ENCODE peak calls at places on chromosomes 5 and 9, in four cellular contexts. Y, N, S and C are unnamed samples.

GRCh38 chr5:180618487-180618829 is 27.2 kb upstream of the SCGB3A1 start:
- DNase-seq in Y (no peak), N (no peak), S (no peak), C (peak; percentile 32)

GRCh38 chr5:132787076-132787475 is 10.0 kb upstream of the SEPTIN8 start:
- DNase-seq in Y (no peak), N (no peak), S (no peak), C (no peak)

GRCh38 chr5:66633754-66634153 is 37.6 kb downstream of the MAST4 start:
- DNase-seq in Y (peak; percentile 25), N (no peak), S (no peak), C (peak; percentile 19)

GRCh38 chr9:122318284-122318683 is 52.5 kb upstream of the PTGS1 start:
- DNase-seq in Y (no peak), N (no peak), S (no peak), C (no peak)

GRCh38 chr5:161431963-161432362 is 114.6 kb downstream of the GABRB2 start:
- DNase-seq in Y (no peak), N (no peak), S (no peak), C (no peak)

GRCh38 chr5:57412010-57412409 is 70.6 kb downstream of the ACTBL2 start:
- DNase-seq in Y (no peak), N (no peak), S (no peak), C (no peak)

GRCh38 chr9:76585487-76586459 is 126.8 kb downstream of the GCNT1 start:
- DNase-seq in Y (no peak), N (no peak), S (no peak), C (no peak)

GRCh38 chr9:21317956-21318923 is 13.1 kb upstream of the IFNA5 start:
- DNase-seq in Y (peak; percentile 24), N (no peak), S (no peak), C (peak; percentile 46)

GRCh38 chr5:41921874-41922273 is 3.2 kb upstream of the FBXO4 start:
- DNase-seq in Y (no peak), N (no peak), S (no peak), C (no peak)

GRCh38 chr5:72288923-72289322 is 31.1 kb downstream of the MRPS27 start:
- DNase-seq in Y (no peak), N (no peak), S (no peak), C (no peak)

GRCh38 chr5:78696637-78697036 is 48.1 kb upstream of the LHFPL2 start:
- DNase-seq in Y (no peak), N (no peak), S (no peak), C (no peak)

GRCh38 chr9:127154390-127155191 is 32.2 kb upstream of the ANGPTL2 start:
- DNase-seq in Y (no peak), N (no peak), S (peak; percentile 70), C (no peak)

GRCh38 chr9:90611568-90611967 is 31.1 kb downstream of the DIRAS2 start:
- DNase-seq in Y (no peak), N (no peak), S (no peak), C (no peak)

GRCh38 chr5:88671808-88672499 is 211.0 kb downstream of the MEF2C start:
- DNase-seq in Y (no peak), N (no peak), S (no peak), C (no peak)

GRCh38 chr5:181184845-181185216 is 20.2 kb downstream of the TRIM7 start:
- DNase-seq in Y (no peak), N (no peak), S (no peak), C (no peak)

GRCh38 chr9:72539824-72540347 is 18.5 kb downstream of the TMC1 start:
- DNase-seq in Y (no peak), N (peak; percentile 17), S (no peak), C (no peak)

GRCh38 chr9:78296208-78296892 is 575 bp upstream of the PSAT1 start:
- DNase-seq in Y (peak; percentile 62), N (no peak), S (no peak), C (peak; percentile 56)

GRCh38 chr9:115107701-115108100 is 10.3 kb downstream of the TNC start:
- DNase-seq in Y (no peak), N (no peak), S (no peak), C (no peak)

GRCh38 chr5:61586096-61587084 is 254.3 kb downstream of the ZSWIM6 start:
- DNase-seq in Y (no peak), N (no peak), S (no peak), C (no peak)

GRCh38 chr5:140734354-140734753 is 34.1 kb downstream of the ZMAT2 start:
- DNase-seq in Y (peak; percentile 43), N (peak; percentile 59), S (no peak), C (peak; percentile 20)

GRCh38 chr9:82363236-82363635 is 374.7 kb downstream of the SPATA31D1 start:
- DNase-seq in Y (no peak), N (no peak), S (no peak), C (no peak)

GRCh38 chr5:116754556-116754955 is 179.9 kb upstream of the SEMA6A start:
- DNase-seq in Y (no peak), N (no peak), S (no peak), C (no peak)

GRCh38 chr9:98795295-98795955 is 930 bp downstream of the ANKS6 start:
- DNase-seq in Y (no peak), N (no peak), S (no peak), C (no peak)

GRCh38 chr9:89926691-89927220 is 321.9 kb downstream of the GADD45G start:
- DNase-seq in Y (no peak), N (no peak), S (no peak), C (no peak)

GRCh38 chr5:135033866-135034185 is 202 bp downstream of the PITX1 start:
- DNase-seq in Y (no peak), N (no peak), S (no peak), C (no peak)

GRCh38 chr5:135131801-135132675 is 98.0 kb upstream of the PITX1 start:
- DNase-seq in Y (no peak), N (no peak), S (no peak), C (no peak)

GRCh38 chr9:91364702-91365101 is 3.0 kb upstream of the AUH start:
- DNase-seq in Y (no peak), N (no peak), S (no peak), C (no peak)

GRCh38 chr5:154999865-155000264 is 13.7 kb upstream of the KIF4B start:
- DNase-seq in Y (no peak), N (no peak), S (no peak), C (no peak)

GRCh38 chr5:151496041-151496484 is 48.7 kb downstream of the SLC36A1 start:
- DNase-seq in Y (no peak), N (no peak), S (no peak), C (no peak)

GRCh38 chr5:157559301-157559700 is 16.3 kb downstream of the ADAM19 start:
- DNase-seq in Y (no peak), N (no peak), S (no peak), C (no peak)

GRCh38 chr9:116901260-116901659 is 214.2 kb downstream of the TRIM32 start:
- DNase-seq in Y (no peak), N (no peak), S (no peak), C (no peak)

GRCh38 chr5:69492391-69493234 is at the start of gene OCLN:
- DNase-seq in Y (peak; percentile 78), N (peak; percentile 17), S (no peak), C (peak; percentile 86)

GRCh38 chr9:97615439-97616072 is 17.6 kb downstream of the TSTD2 start:
- DNase-seq in Y (peak; percentile 39), N (peak; percentile 60), S (no peak), C (peak; percentile 66)

GRCh38 chr9:79572032-79572890 is 496 bp downstream of the TLE4 start:
- DNase-seq in Y (no peak), N (peak; percentile 16), S (no peak), C (peak; percentile 78)

DNA sequence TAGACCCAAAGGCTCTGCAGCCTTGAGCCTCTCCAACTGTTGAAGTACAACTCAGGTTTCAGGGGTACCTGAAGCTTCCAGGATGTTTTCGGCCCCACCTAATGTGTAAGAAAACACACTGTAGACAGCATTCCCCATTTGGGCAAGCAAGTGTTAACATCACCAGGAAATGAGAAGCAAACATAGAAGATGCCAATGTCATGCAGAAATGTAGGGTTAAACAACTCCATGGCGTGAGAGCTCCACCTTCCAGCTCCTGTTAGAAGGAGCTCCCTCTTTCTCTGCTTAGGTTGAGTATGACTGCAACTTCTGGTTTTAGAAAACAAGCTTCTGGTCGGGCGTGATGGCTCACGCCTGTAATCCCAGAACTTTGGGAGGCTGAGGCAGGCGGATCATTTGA is 31.0 kb upstream of the DENND1A start:
- DNase-seq in Y (no peak), N (no peak), S (no peak), C (no peak)
- TF ChIP-seq FOXM1 in Y (no peak), N (no peak), S (no peak), C (no peak)

GRCh38 chr5:173631478-173631877 is 15.0 kb upstream of the BOD1 start:
- DNase-seq in Y (no peak), N (no peak), S (no peak), C (no peak)

GRCh38 chr5:173630724-173631365 is 14.4 kb upstream of the BOD1 start:
- DNase-seq in Y (no peak), N (no peak), S (no peak), C (no peak)

GRCh38 chr5:173634465-173634983 is 18.1 kb upstream of the BOD1 start:
- DNase-seq in Y (no peak), N (no peak), S (no peak), C (no peak)

GRCh38 chr5:173629628-173630027 is 13.2 kb upstream of the BOD1 start:
- DNase-seq in Y (no peak), N (peak; percentile 63), S (no peak), C (peak; percentile 73)

DNA sequence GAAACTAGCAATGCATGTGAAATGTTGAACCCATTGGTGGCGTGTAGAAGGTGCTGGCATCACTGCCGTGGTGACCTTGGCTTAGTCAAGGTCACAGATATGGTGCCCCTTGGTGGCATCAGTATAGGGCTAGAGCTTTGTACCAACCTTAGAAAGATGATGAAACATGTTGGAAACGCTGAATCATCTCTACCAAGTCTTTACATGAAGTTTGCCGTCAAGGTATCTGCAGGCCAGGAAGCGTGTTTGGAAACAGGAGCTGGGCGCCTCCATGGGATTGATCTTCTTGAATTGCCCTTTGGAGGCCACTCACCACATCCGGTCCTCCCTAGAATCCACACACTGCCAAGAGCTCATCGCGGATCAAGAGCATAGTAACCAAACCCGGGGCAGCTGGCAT is 16.9 kb upstream of the BOD1 start:
- DNase-seq in Y (no peak), N (no peak), S (no peak), C (no peak)
- TF ChIP-seq FOXK2 in Y (no peak), N (no peak), S (no peak), C (no peak)

DNA sequence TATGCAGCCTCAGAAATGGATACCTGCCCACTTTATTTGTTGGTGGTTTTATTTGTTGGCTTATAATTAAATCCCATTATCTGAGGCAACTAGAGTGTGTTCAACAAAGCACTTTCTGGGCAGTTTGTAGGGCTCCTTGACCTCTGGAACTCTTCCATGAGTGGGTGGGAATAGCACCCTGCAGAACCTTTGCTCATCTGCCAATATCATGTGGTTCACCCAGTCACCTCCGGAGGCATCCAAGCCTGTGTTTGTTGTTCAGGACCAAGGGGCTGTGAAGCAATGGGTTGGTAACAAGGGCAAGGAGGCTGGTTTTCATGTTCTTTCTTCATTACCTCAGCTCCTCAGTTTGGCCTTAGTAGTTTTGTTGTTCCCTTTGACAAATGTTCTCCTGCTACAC is 314.0 kb downstream of the NDUFS4 start:
- DNase-seq in Y (no peak), N (no peak), S (no peak), C (peak; percentile 27)
- TF ChIP-seq FOXM1 in Y (no peak), N (no peak), S (no peak), C (no peak)

DNA sequence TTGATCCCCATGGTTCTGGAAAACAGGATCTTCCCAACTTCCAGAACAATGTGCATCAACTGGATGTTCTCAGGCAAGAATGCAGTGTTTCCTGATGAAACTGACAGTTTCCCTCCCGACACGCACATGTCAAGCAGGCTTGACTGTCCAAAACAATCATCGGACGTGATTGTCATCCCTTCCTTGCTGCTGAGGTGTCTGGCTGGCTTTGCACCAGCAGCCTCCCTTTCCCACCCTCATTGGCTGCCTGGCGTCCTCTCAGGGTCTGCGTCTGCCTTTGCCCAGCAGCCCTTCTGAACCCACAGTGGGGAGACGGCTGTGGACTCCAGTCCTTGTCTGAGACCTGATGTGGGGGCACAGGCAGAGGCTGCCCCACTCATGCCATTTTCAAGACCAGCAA is 110.8 kb downstream of the MARCHF3 start:
- DNase-seq in Y (no peak), N (no peak), S (no peak), C (no peak)
- TF ChIP-seq FOXK2 in Y (no peak), N (no peak), S (no peak), C (no peak)